ENCODE peak calls at places on chromosomes 12 and 14, in five cellular contexts. One of them, this sample, is unnamed.

GRCh38 chr14:76776306-76777251 is 15.3 kb downstream of the VASH1 start:
- DNase-seq in mucosa of descending colon: no peak
- DNase-seq in uterus: no peak
- DNase-seq in GM12864: no peak
- DNase-seq in AG04450: no peak
- DNase-seq in this sample: no peak

GRCh38 chr14:56219666-56220413 is 101.6 kb downstream of the PELI2 start:
- DNase-seq in GM12864: no peak
- DNase-seq in AG04450: no peak
- DNase-seq in uterus: no peak
- DNase-seq in mucosa of descending colon: no peak
- DNase-seq in this sample: no peak

GRCh38 chr12:122519418-122519817 is 7.3 kb downstream of the RSRC2 start:
- DNase-seq in mucosa of descending colon: no peak
- DNase-seq in GM12864: no peak
- DNase-seq in AG04450: no peak
- DNase-seq in uterus: no peak
- DNase-seq in this sample: no peak

GRCh38 chr12:113425960-113426453 is 3.8 kb downstream of the SDSL start:
- DNase-seq in mucosa of descending colon: no peak
- DNase-seq in GM12864: no peak
- DNase-seq in AG04450: no peak
- DNase-seq in uterus: no peak
- DNase-seq in this sample: no peak

GRCh38 chr12:31007153-31007495 is 66.5 kb upstream of the DDX11 start:
- DNase-seq in GM12864: no peak
- DNase-seq in AG04450: no peak
- DNase-seq in mucosa of descending colon: no peak
- DNase-seq in uterus: peak
- DNase-seq in this sample: no peak

GRCh38 chr12:83462419-83462818 is 775.7 kb downstream of the TMTC2 start:
- DNase-seq in uterus: no peak
- DNase-seq in mucosa of descending colon: no peak
- DNase-seq in AG04450: no peak
- DNase-seq in GM12864: no peak
- DNase-seq in this sample: no peak

GRCh38 chr12:84730561-84731162 is 181.9 kb downstream of the SLC6A15 start:
- DNase-seq in mucosa of descending colon: no peak
- DNase-seq in uterus: no peak
- DNase-seq in AG04450: no peak
- DNase-seq in GM12864: no peak
- DNase-seq in this sample: no peak

GRCh38 chr14:74314576-74314975 is 11.8 kb upstream of the ABCD4 start:
- DNase-seq in AG04450: no peak
- DNase-seq in mucosa of descending colon: no peak
- DNase-seq in uterus: no peak
- DNase-seq in GM12864: no peak
- DNase-seq in this sample: no peak

GRCh38 chr12:6759741-6760140 is 6.4 kb upstream of the PTMS start:
- DNase-seq in mucosa of descending colon: no peak
- DNase-seq in GM12864: no peak
- DNase-seq in uterus: no peak
- DNase-seq in AG04450: no peak
- DNase-seq in this sample: no peak

GRCh38 chr12:126163984-126164383 is 1098.7 kb downstream of the AACS start:
- DNase-seq in uterus: no peak
- DNase-seq in GM12864: no peak
- DNase-seq in AG04450: no peak
- DNase-seq in mucosa of descending colon: no peak
- DNase-seq in this sample: no peak

GRCh38 chr14:20989464-20989786 is 355 bp upstream of the METTL17 start:
- DNase-seq in GM12864: no peak
- DNase-seq in uterus: no peak
- DNase-seq in AG04450: no peak
- DNase-seq in mucosa of descending colon: no peak
- DNase-seq in this sample: peak
- H3K4me3 ChIP-seq in GM12864: peak
- H3K4me3 ChIP-seq in uterus: peak
- H3K4me3 ChIP-seq in AG04450: peak
- H3K4me3 ChIP-seq in mucosa of descending colon: no peak
- H3K4me3 ChIP-seq in this sample: peak

DNA sequence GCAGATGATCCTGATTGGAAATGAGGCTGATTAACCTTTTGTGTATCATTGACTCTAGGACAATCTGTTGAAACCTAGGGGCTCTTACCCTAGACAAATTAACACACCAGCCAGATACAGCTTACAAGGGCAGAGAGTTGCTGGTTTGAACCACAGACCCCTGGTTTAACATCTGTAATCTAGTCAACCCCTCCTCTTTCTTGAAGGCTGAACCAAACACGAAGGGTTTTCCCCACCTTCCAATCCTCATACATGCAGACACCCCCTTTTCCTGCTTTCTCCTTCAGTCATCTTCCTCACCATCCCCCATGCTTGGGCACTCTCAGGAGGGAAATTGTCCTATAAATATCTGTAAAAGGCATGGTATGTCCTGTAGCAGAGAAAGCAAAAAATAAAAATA is 126.0 kb upstream of the HIF1A start:
- DNase-seq in AG04450: no peak
- DNase-seq in GM12864: no peak
- DNase-seq in mucosa of descending colon: no peak
- DNase-seq in uterus: no peak
- DNase-seq in this sample: no peak
- H3K4me3 ChIP-seq in AG04450: no peak
- H3K4me3 ChIP-seq in GM12864: no peak
- H3K4me3 ChIP-seq in mucosa of descending colon: no peak
- H3K4me3 ChIP-seq in uterus: no peak
- H3K4me3 ChIP-seq in this sample: no peak

GRCh38 chr14:101474563-101475467 is 86.5 kb upstream of the DIO3 start:
- DNase-seq in uterus: peak
- DNase-seq in AG04450: no peak
- DNase-seq in mucosa of descending colon: no peak
- DNase-seq in GM12864: no peak
- DNase-seq in this sample: no peak
- H3K4me3 ChIP-seq in uterus: no peak
- H3K4me3 ChIP-seq in AG04450: no peak
- H3K4me3 ChIP-seq in mucosa of descending colon: no peak
- H3K4me3 ChIP-seq in GM12864: no peak
- H3K4me3 ChIP-seq in this sample: no peak

GRCh38 chr12:95545303-95545702 is 6.0 kb downstream of the USP44 start:
- DNase-seq in AG04450: no peak
- DNase-seq in uterus: no peak
- DNase-seq in mucosa of descending colon: no peak
- DNase-seq in GM12864: no peak
- DNase-seq in this sample: no peak
- H3K4me3 ChIP-seq in AG04450: peak
- H3K4me3 ChIP-seq in uterus: no peak
- H3K4me3 ChIP-seq in mucosa of descending colon: no peak
- H3K4me3 ChIP-seq in GM12864: no peak
- H3K4me3 ChIP-seq in this sample: no peak

GRCh38 chr12:93135286-93136239 is 206.5 kb upstream of the EEA1 start:
- DNase-seq in uterus: no peak
- DNase-seq in AG04450: no peak
- DNase-seq in GM12864: peak
- DNase-seq in mucosa of descending colon: no peak
- DNase-seq in this sample: no peak
- H3K4me3 ChIP-seq in uterus: no peak
- H3K4me3 ChIP-seq in AG04450: no peak
- H3K4me3 ChIP-seq in GM12864: peak
- H3K4me3 ChIP-seq in mucosa of descending colon: no peak
- H3K4me3 ChIP-seq in this sample: no peak

DNA sequence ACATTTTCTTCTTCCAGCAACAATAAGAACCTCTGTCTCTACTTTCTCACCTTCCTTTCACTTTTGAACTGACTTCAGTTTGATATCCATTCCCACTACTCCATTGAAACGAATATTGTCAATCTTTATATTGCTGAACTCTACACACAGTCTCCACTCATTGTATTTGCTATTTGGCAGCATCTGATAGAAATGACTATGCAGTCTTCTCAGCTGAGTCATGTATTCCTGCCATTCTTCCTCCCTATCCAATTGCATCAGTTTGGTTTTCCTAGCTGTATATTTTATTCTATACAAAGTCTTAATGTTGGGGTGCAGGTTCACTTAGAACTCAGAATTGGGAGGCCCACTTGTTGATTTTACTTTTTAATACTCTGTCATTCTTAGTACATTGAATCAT is 107.5 kb upstream of the CPNE8 start:
- DNase-seq in AG04450: no peak
- DNase-seq in mucosa of descending colon: no peak
- DNase-seq in GM12864: no peak
- DNase-seq in uterus: no peak
- DNase-seq in this sample: no peak
- H3K4me3 ChIP-seq in AG04450: no peak
- H3K4me3 ChIP-seq in mucosa of descending colon: no peak
- H3K4me3 ChIP-seq in GM12864: no peak
- H3K4me3 ChIP-seq in uterus: no peak
- H3K4me3 ChIP-seq in this sample: no peak

GRCh38 chr14:37591311-37591940 is 3.6 kb downstream of the FOXA1 start:
- DNase-seq in uterus: no peak
- DNase-seq in mucosa of descending colon: peak
- DNase-seq in GM12864: no peak
- DNase-seq in AG04450: no peak
- DNase-seq in this sample: no peak
- H3K4me3 ChIP-seq in uterus: no peak
- H3K4me3 ChIP-seq in mucosa of descending colon: peak
- H3K4me3 ChIP-seq in GM12864: no peak
- H3K4me3 ChIP-seq in AG04450: no peak
- H3K4me3 ChIP-seq in this sample: no peak

GRCh38 chr12:91778938-91779400 is 366.7 kb downstream of the BTG1 start:
- DNase-seq in GM12864: peak
- DNase-seq in mucosa of descending colon: peak
- DNase-seq in uterus: peak
- DNase-seq in AG04450: peak
- DNase-seq in this sample: peak
- H3K4me3 ChIP-seq in GM12864: peak
- H3K4me3 ChIP-seq in mucosa of descending colon: no peak
- H3K4me3 ChIP-seq in uterus: no peak
- H3K4me3 ChIP-seq in AG04450: no peak
- H3K4me3 ChIP-seq in this sample: no peak

GRCh38 chr14:26526132-26526531 is 71.7 kb downstream of the NOVA1 start:
- DNase-seq in AG04450: no peak
- DNase-seq in uterus: no peak
- DNase-seq in mucosa of descending colon: no peak
- DNase-seq in GM12864: no peak
- DNase-seq in this sample: no peak

GRCh38 chr14:26527095-26527494 is 70.7 kb downstream of the NOVA1 start:
- DNase-seq in AG04450: no peak
- DNase-seq in uterus: no peak
- DNase-seq in mucosa of descending colon: no peak
- DNase-seq in GM12864: no peak
- DNase-seq in this sample: no peak

GRCh38 chr14:26528415-26529182 is 69.2 kb downstream of the NOVA1 start:
- DNase-seq in GM12864: no peak
- DNase-seq in uterus: peak
- DNase-seq in AG04450: no peak
- DNase-seq in mucosa of descending colon: peak
- DNase-seq in this sample: no peak

GRCh38 chr14:26531894-26532293 is 65.9 kb downstream of the NOVA1 start:
- DNase-seq in AG04450: no peak
- DNase-seq in mucosa of descending colon: no peak
- DNase-seq in uterus: no peak
- DNase-seq in GM12864: no peak
- DNase-seq in this sample: no peak
- H3K4me3 ChIP-seq in AG04450: no peak
- H3K4me3 ChIP-seq in mucosa of descending colon: no peak
- H3K4me3 ChIP-seq in uterus: no peak
- H3K4me3 ChIP-seq in GM12864: no peak
- H3K4me3 ChIP-seq in this sample: no peak

DNA sequence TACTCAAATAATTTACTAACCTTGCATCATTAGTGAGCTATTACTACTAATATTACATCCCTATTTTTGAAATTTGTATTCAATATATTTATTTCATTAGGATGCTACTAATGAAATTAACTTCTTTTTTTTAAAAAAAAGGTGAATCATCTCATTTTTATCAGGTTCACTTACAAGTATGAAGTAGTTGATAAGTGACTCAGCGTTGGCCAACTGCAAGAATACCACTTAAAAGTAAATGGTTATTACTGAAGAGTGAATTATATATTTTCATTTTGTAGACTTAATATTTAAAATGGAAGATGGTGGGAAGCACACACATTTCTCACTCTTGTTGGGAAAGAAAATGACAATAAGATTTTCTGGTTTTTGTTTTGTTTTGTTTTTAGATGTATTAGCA is 19.6 kb downstream of the OR4N2 start:
- DNase-seq in uterus: no peak
- DNase-seq in GM12864: no peak
- DNase-seq in mucosa of descending colon: no peak
- DNase-seq in AG04450: no peak
- DNase-seq in this sample: no peak
- H3K4me3 ChIP-seq in uterus: no peak
- H3K4me3 ChIP-seq in GM12864: no peak
- H3K4me3 ChIP-seq in mucosa of descending colon: no peak
- H3K4me3 ChIP-seq in AG04450: no peak
- H3K4me3 ChIP-seq in this sample: no peak